ENCODE peak calls at places on chromosomes 4 and X, in ten cellular contexts. One of them, this sample, is unnamed.

GRCh38 chrX:79704325-79704724 is 310.2 kb upstream of the TBX22 start:
- DNase-seq in tibial nerve: no peak
- DNase-seq in pancreas: no peak
- DNase-seq in tibial artery: no peak
- DNase-seq in right atrium auricular region: no peak
- DNase-seq in IMR-90: no peak
- DNase-seq in esophagus squamous epithelium: no peak
- DNase-seq in psoas muscle: no peak
- DNase-seq in stomach: no peak
- DNase-seq in adrenal gland: no peak
- DNase-seq in this sample: no peak

GRCh38 chr4:116878280-116878679 is 207.1 kb downstream of the TRAM1L1 start:
- DNase-seq in stomach: no peak
- DNase-seq in IMR-90: no peak
- DNase-seq in tibial artery: no peak
- DNase-seq in tibial nerve: no peak
- DNase-seq in right atrium auricular region: no peak
- DNase-seq in adrenal gland: no peak
- DNase-seq in pancreas: no peak
- DNase-seq in esophagus squamous epithelium: no peak
- DNase-seq in psoas muscle: no peak
- DNase-seq in this sample: no peak

GRCh38 chrX:16560173-16560572 is 89.8 kb upstream of the S100G start:
- DNase-seq in tibial artery: no peak
- DNase-seq in pancreas: no peak
- DNase-seq in right atrium auricular region: no peak
- DNase-seq in esophagus squamous epithelium: no peak
- DNase-seq in adrenal gland: no peak
- DNase-seq in tibial nerve: no peak
- DNase-seq in stomach: no peak
- DNase-seq in psoas muscle: no peak
- DNase-seq in IMR-90: no peak
- DNase-seq in this sample: no peak

GRCh38 chrX:137430301-137430700 is 135.6 kb upstream of the ZIC3 start:
- DNase-seq in tibial nerve: no peak
- DNase-seq in right atrium auricular region: no peak
- DNase-seq in psoas muscle: no peak
- DNase-seq in tibial artery: no peak
- DNase-seq in pancreas: no peak
- DNase-seq in esophagus squamous epithelium: no peak
- DNase-seq in IMR-90: no peak
- DNase-seq in stomach: no peak
- DNase-seq in adrenal gland: no peak
- DNase-seq in this sample: no peak

GRCh38 chr4:1045193-1045594 is 33.8 kb downstream of the FGFRL1 start:
- DNase-seq in psoas muscle: peak; percentile 41
- DNase-seq in stomach: no peak
- DNase-seq in tibial artery: no peak
- DNase-seq in IMR-90: no peak
- DNase-seq in right atrium auricular region: no peak
- DNase-seq in tibial nerve: no peak
- DNase-seq in adrenal gland: peak; percentile 13
- DNase-seq in esophagus squamous epithelium: no peak
- DNase-seq in pancreas: peak; percentile 47
- DNase-seq in this sample: no peak

GRCh38 chr4:77671051-77671450 is 65.4 kb downstream of the CXCL13 start:
- DNase-seq in pancreas: no peak
- DNase-seq in stomach: no peak
- DNase-seq in IMR-90: no peak
- DNase-seq in adrenal gland: no peak
- DNase-seq in esophagus squamous epithelium: no peak
- DNase-seq in tibial artery: no peak
- DNase-seq in right atrium auricular region: no peak
- DNase-seq in psoas muscle: no peak
- DNase-seq in tibial nerve: no peak
- DNase-seq in this sample: no peak

GRCh38 chr4:20520901-20521300 is 179.4 kb upstream of the PACRGL start:
- DNase-seq in IMR-90: peak; percentile 62
- DNase-seq in psoas muscle: no peak
- DNase-seq in right atrium auricular region: no peak
- DNase-seq in stomach: no peak
- DNase-seq in tibial artery: no peak
- DNase-seq in pancreas: no peak
- DNase-seq in adrenal gland: no peak
- DNase-seq in esophagus squamous epithelium: no peak
- DNase-seq in tibial nerve: no peak
- DNase-seq in this sample: no peak

GRCh38 chr4:164508836-164509235 is 245.1 kb upstream of the SMIM31 start:
- DNase-seq in pancreas: no peak
- DNase-seq in stomach: no peak
- DNase-seq in esophagus squamous epithelium: no peak
- DNase-seq in tibial artery: no peak
- DNase-seq in adrenal gland: no peak
- DNase-seq in tibial nerve: no peak
- DNase-seq in IMR-90: no peak
- DNase-seq in right atrium auricular region: no peak
- DNase-seq in psoas muscle: no peak
- DNase-seq in this sample: no peak

GRCh38 chrX:103170216-103170615 is 44.7 kb upstream of the BEX4 start:
- DNase-seq in tibial nerve: no peak
- DNase-seq in right atrium auricular region: no peak
- DNase-seq in psoas muscle: no peak
- DNase-seq in tibial artery: no peak
- DNase-seq in esophagus squamous epithelium: no peak
- DNase-seq in adrenal gland: no peak
- DNase-seq in pancreas: no peak
- DNase-seq in stomach: no peak
- DNase-seq in IMR-90: peak; percentile 29
- DNase-seq in this sample: no peak

GRCh38 chr4:110907801-110908313 is 285.0 kb upstream of the PITX2 start:
- DNase-seq in IMR-90: no peak
- DNase-seq in tibial nerve: no peak
- DNase-seq in tibial artery: no peak
- DNase-seq in esophagus squamous epithelium: no peak
- DNase-seq in adrenal gland: no peak
- DNase-seq in psoas muscle: no peak
- DNase-seq in right atrium auricular region: no peak
- DNase-seq in pancreas: no peak
- DNase-seq in stomach: no peak
- DNase-seq in this sample: no peak

GRCh38 chrX:24927372-24927771 is 88.4 kb downstream of the ARX start:
- DNase-seq in psoas muscle: no peak
- DNase-seq in stomach: no peak
- DNase-seq in pancreas: no peak
- DNase-seq in tibial nerve: no peak
- DNase-seq in IMR-90: no peak
- DNase-seq in right atrium auricular region: no peak
- DNase-seq in tibial artery: no peak
- DNase-seq in adrenal gland: no peak
- DNase-seq in esophagus squamous epithelium: no peak
- DNase-seq in this sample: no peak

GRCh38 chrX:137432609-137433008 is 133.3 kb upstream of the ZIC3 start:
- DNase-seq in psoas muscle: no peak
- DNase-seq in tibial nerve: no peak
- DNase-seq in right atrium auricular region: no peak
- DNase-seq in tibial artery: no peak
- DNase-seq in stomach: no peak
- DNase-seq in IMR-90: no peak
- DNase-seq in adrenal gland: no peak
- DNase-seq in pancreas: no peak
- DNase-seq in esophagus squamous epithelium: no peak
- DNase-seq in this sample: peak; percentile 37

GRCh38 chr4:95000076-95000648 is 242.4 kb downstream of the BMPR1B start:
- DNase-seq in tibial nerve: no peak
- DNase-seq in right atrium auricular region: no peak
- DNase-seq in esophagus squamous epithelium: no peak
- DNase-seq in pancreas: no peak
- DNase-seq in stomach: no peak
- DNase-seq in IMR-90: no peak
- DNase-seq in adrenal gland: no peak
- DNase-seq in tibial artery: no peak
- DNase-seq in psoas muscle: no peak
- DNase-seq in this sample: no peak

DNA sequence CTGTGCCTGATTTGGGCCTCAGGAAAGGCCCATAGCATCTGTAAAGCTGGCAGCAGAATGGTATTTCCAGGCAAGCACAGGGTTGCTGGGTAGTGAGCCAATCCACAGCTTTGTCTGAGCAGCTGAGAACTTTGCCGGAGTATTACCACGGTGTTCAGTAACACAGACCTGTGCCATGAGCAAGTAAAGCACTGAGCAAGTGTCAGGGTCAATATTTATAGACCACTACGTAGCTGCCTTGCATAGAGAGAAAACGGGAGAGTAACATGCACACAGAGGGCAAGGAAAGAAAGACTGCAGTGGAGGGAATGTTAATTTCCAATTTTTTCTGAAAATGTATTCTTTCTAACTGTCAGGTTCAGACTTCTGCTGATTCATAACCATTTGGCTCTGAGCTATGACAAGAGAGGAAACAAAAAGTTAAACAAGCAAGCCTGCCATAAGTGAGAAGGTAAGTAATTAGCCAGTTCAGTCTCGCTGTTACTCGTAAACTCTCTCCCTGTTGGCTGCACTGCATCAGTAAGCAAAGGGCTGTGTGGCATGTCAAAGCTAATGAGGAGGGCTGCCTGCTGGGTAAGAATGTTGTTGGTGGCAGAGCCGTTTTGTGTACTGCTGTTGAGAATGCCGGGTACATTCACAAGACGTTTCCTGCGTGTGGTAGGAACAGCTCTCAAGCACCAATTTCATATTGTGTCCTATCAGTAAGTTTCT is 238.1 kb downstream of the BMPR1B start:
- DNase-seq in right atrium auricular region: no peak
- DNase-seq in stomach: no peak
- DNase-seq in tibial artery: no peak
- DNase-seq in adrenal gland: peak; percentile 40
- DNase-seq in pancreas: no peak
- DNase-seq in esophagus squamous epithelium: no peak
- DNase-seq in IMR-90: peak; percentile 29
- DNase-seq in tibial nerve: no peak
- DNase-seq in psoas muscle: peak; percentile 58
- DNase-seq in this sample: peak; percentile 8
- TF ChIP-seq CTCF in right atrium auricular region: no peak
- TF ChIP-seq CTCF in stomach: no peak
- TF ChIP-seq CTCF in tibial artery: no peak
- TF ChIP-seq CTCF in adrenal gland: no peak
- TF ChIP-seq CTCF in pancreas: no peak
- TF ChIP-seq CTCF in esophagus squamous epithelium: no peak
- TF ChIP-seq CTCF in IMR-90: no peak
- TF ChIP-seq CTCF in tibial nerve: no peak
- TF ChIP-seq CTCF in psoas muscle: no peak
- TF ChIP-seq CTCF in this sample: no peak

GRCh38 chr4:88609387-88609786 is 17.1 kb downstream of the HERC3 start:
- DNase-seq in esophagus squamous epithelium: no peak
- DNase-seq in IMR-90: no peak
- DNase-seq in tibial nerve: no peak
- DNase-seq in right atrium auricular region: no peak
- DNase-seq in adrenal gland: no peak
- DNase-seq in tibial artery: no peak
- DNase-seq in pancreas: no peak
- DNase-seq in psoas muscle: no peak
- DNase-seq in stomach: no peak
- DNase-seq in this sample: no peak
- H3K4me1 ChIP-seq in esophagus squamous epithelium: peaks cover 72% of the 10 kb centered on the region
- H3K4me1 ChIP-seq in IMR-90: peaks cover 16% of the 10 kb centered on the region
- H3K4me1 ChIP-seq in tibial nerve: peaks cover 53% of the 10 kb centered on the region
- H3K4me1 ChIP-seq in right atrium auricular region: peaks cover 52% of the 10 kb centered on the region
- H3K4me1 ChIP-seq in adrenal gland: peaks cover 34% of the 10 kb centered on the region
- H3K4me1 ChIP-seq in tibial artery: peaks cover 36% of the 10 kb centered on the region
- H3K4me1 ChIP-seq in pancreas: peaks cover 36% of the 10 kb centered on the region
- H3K4me1 ChIP-seq in psoas muscle: peaks cover 48% of the 10 kb centered on the region
- H3K4me1 ChIP-seq in stomach: peaks cover 64% of the 10 kb centered on the region
- H3K4me1 ChIP-seq in this sample: peaks cover 14% of the 10 kb centered on the region

GRCh38 chr4:6876440-6876839 is 33.2 kb upstream of the TBC1D14 start:
- DNase-seq in adrenal gland: no peak
- DNase-seq in esophagus squamous epithelium: no peak
- DNase-seq in tibial artery: no peak
- DNase-seq in pancreas: no peak
- DNase-seq in IMR-90: peak; percentile 24
- DNase-seq in stomach: no peak
- DNase-seq in tibial nerve: no peak
- DNase-seq in psoas muscle: no peak
- DNase-seq in right atrium auricular region: no peak
- DNase-seq in this sample: no peak

GRCh38 chr4:6873291-6873690 is 36.3 kb upstream of the TBC1D14 start:
- DNase-seq in psoas muscle: no peak
- DNase-seq in IMR-90: no peak
- DNase-seq in esophagus squamous epithelium: no peak
- DNase-seq in pancreas: no peak
- DNase-seq in adrenal gland: no peak
- DNase-seq in tibial artery: no peak
- DNase-seq in right atrium auricular region: no peak
- DNase-seq in stomach: no peak
- DNase-seq in tibial nerve: no peak
- DNase-seq in this sample: no peak

GRCh38 chr4:6873792-6874461 is 35.7 kb upstream of the TBC1D14 start:
- DNase-seq in psoas muscle: peak; percentile 85
- DNase-seq in IMR-90: peak; percentile 62
- DNase-seq in stomach: peak; percentile 82
- DNase-seq in right atrium auricular region: peak; percentile 80
- DNase-seq in pancreas: peak; percentile 78
- DNase-seq in tibial nerve: peak; percentile 55
- DNase-seq in adrenal gland: peak; percentile 73
- DNase-seq in tibial artery: peak; percentile 74
- DNase-seq in esophagus squamous epithelium: no peak
- DNase-seq in this sample: peak; percentile 80

GRCh38 chr4:6877070-6877469 is 32.6 kb upstream of the TBC1D14 start:
- DNase-seq in adrenal gland: no peak
- DNase-seq in stomach: no peak
- DNase-seq in tibial artery: no peak
- DNase-seq in psoas muscle: no peak
- DNase-seq in tibial nerve: no peak
- DNase-seq in IMR-90: no peak
- DNase-seq in pancreas: no peak
- DNase-seq in right atrium auricular region: no peak
- DNase-seq in esophagus squamous epithelium: no peak
- DNase-seq in this sample: no peak

GRCh38 chr4:6875431-6875831 is 34.2 kb upstream of the TBC1D14 start:
- DNase-seq in pancreas: no peak
- DNase-seq in stomach: no peak
- DNase-seq in IMR-90: no peak
- DNase-seq in esophagus squamous epithelium: no peak
- DNase-seq in adrenal gland: peak; percentile 73
- DNase-seq in right atrium auricular region: no peak
- DNase-seq in tibial artery: peak; percentile 58
- DNase-seq in psoas muscle: peak; percentile 89
- DNase-seq in tibial nerve: no peak
- DNase-seq in this sample: no peak
- H3K27ac ChIP-seq in pancreas: no peak overlapping the region
- H3K27ac ChIP-seq in stomach: no peak overlapping the region
- H3K27ac ChIP-seq in IMR-90: no peak overlapping the region
- H3K27ac ChIP-seq in esophagus squamous epithelium: no peak overlapping the region
- H3K27ac ChIP-seq in adrenal gland: no peak overlapping the region
- H3K27ac ChIP-seq in right atrium auricular region: no peak overlapping the region
- H3K27ac ChIP-seq in tibial artery: no peak overlapping the region
- H3K27ac ChIP-seq in psoas muscle: peak overlapping the region; percentile 79
- H3K27ac ChIP-seq in tibial nerve: no peak overlapping the region
- H3K27ac ChIP-seq in this sample: no peak overlapping the region

DNA sequence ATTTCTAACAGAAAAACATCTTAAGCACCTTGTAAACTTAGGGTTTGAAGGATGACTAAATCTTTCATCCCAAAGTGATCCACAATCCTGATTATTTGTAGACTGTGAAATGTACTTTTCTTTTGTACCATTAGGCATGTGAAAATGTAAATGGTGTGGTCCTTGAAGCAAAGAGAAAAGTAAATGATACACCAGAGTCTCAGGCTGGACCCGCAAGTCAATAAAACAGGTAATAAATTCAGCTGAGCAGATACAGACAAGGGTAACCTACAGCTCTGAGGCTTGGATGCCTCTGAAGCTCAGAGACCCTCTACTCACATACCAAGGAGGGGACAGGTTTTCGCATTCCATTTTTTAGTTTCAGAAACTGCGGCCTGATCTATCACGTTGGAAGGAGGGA is 2.8 kb upstream of the LAP3 start:
- DNase-seq in IMR-90: no peak
- DNase-seq in adrenal gland: no peak
- DNase-seq in stomach: no peak
- DNase-seq in psoas muscle: no peak
- DNase-seq in tibial artery: no peak
- DNase-seq in right atrium auricular region: no peak
- DNase-seq in esophagus squamous epithelium: no peak
- DNase-seq in tibial nerve: no peak
- DNase-seq in pancreas: no peak
- DNase-seq in this sample: no peak
- TF ChIP-seq CTCF in IMR-90: no peak
- TF ChIP-seq CTCF in adrenal gland: no peak
- TF ChIP-seq CTCF in stomach: no peak
- TF ChIP-seq CTCF in psoas muscle: no peak
- TF ChIP-seq CTCF in tibial artery: no peak
- TF ChIP-seq CTCF in right atrium auricular region: no peak
- TF ChIP-seq CTCF in esophagus squamous epithelium: no peak
- TF ChIP-seq CTCF in tibial nerve: no peak
- TF ChIP-seq CTCF in pancreas: no peak
- TF ChIP-seq CTCF in this sample: no peak

This sample was measured in cardiac muscle cell.